ENCODE peak calls at places on chromosomes 2 and 18, in six cellular contexts. Q is HEK293T, Z is A549, L is K562, G is GM12878, S is HepG2. I is an unnamed sample.

GRCh38 chr18:47519706-47520105 is 268.2 kb upstream of the SKOR2 start:
- DNase-seq in Q (no peak), Z (no peak), G (no peak), S (no peak), L (no peak), I (no peak)

GRCh38 chr2:100818606-100819364 is 1.2 kb upstream of the NPAS2 start:
- DNase-seq in G (no peak), Z (peak; percentile 62), Q (peak; percentile 60), S (peak; percentile 78), L (no peak), I (peak; percentile 72)

GRCh38 chr2:106885981-106886915 is at the start of gene ST6GAL2:
- DNase-seq in S (no peak), G (no peak), Z (peak; percentile 18), Q (peak; percentile 17), L (no peak), I (no peak)

GRCh38 chr2:72851333-72851732 is 25.5 kb upstream of the EXOC6B start:
- DNase-seq in Q (no peak), G (no peak), S (peak; percentile 30), L (no peak), Z (no peak), I (no peak)

GRCh38 chr2:155708052-155708451 is 624.5 kb downstream of the NR4A2 start:
- DNase-seq in G (no peak), L (no peak), S (no peak), Z (no peak), Q (no peak), I (no peak)

GRCh38 chr18:62925031-62925688 is 209.8 kb downstream of the PHLPP1 start:
- DNase-seq in L (no peak), S (no peak), Z (no peak), G (no peak), Q (no peak), I (peak; percentile 29)

GRCh38 chr18:6776193-6776592 is 46.7 kb downstream of the ARHGAP28 start:
- DNase-seq in L (no peak), Q (no peak), S (no peak), Z (no peak), G (no peak), I (peak; percentile 95)

GRCh38 chr2:190679813-190680591 is 31.1 kb downstream of the NAB1 start:
- DNase-seq in Z (peak; percentile 23), G (peak; percentile 54), L (peak; percentile 35), S (peak; percentile 28), Q (peak; percentile 46), I (peak; percentile 21)

GRCh38 chr2:239441261-239441701 is 40.5 kb upstream of the HDAC4 start:
- DNase-seq in S (no peak), Q (no peak), Z (no peak), G (no peak), L (no peak), I (no peak)

GRCh38 chr18:50006470-50007046 is 188.4 kb downstream of the MYO5B start:
- DNase-seq in Q (no peak), S (no peak), L (no peak), G (no peak), Z (no peak), I (no peak)

GRCh38 chr2:203688798-203689197 is 17.6 kb upstream of the CD28 start:
- DNase-seq in G (peak; percentile 68), L (no peak), Z (no peak), Q (no peak), S (no peak), I (peak; percentile 78)

GRCh38 chr18:8721716-8722115 is 16.4 kb downstream of the MTCL1 start:
- DNase-seq in Q (no peak), S (peak; percentile 41), G (no peak), Z (no peak), L (no peak), I (peak; percentile 69)

GRCh38 chr2:182266909-182267308 is 159.9 kb downstream of the PDE1A start:
- DNase-seq in G (no peak), L (no peak), Q (no peak), Z (no peak), S (no peak), I (no peak)

DNA sequence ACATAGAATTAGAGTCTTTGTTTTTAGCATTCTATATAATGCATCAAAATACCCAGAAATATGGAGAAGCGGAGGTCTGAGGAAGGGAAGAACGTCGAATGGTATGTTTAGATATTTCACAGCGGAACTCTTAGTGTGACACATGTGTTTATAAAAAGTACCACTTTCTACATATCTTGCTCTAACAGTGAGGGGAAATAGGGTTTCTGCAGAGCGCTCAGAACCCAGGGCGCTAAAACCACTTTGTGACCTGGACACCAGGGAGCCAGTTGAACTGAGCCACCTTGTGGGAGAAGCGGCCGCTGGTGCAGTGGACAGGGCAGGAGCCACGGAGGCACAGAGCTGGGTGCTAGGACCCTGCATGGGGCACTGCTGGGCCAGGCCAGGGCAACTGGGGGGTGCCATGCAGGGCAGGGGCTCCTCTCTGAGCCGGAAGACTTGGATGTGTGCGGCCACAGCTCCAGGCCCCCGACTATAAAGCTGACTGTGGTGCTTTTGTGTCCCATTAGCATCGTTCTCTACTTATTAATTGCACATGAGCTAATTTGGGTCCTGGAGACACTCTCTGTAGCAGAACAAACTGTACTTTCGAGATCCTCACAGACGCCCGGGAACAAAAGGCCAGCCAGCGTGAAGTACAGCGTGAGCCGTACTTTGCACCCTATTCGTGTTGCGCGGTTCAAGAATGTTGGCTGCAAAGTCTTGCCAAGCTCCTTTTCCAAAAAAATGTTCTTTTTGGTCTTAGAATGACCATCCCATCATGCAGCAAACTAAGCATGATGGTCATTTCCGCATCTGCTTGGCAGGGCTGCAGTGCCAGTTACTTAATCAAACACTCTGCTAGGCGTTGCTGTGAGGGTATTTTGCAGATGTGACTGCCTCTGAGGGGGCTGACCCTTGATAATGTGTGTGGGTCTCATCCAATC is 151.9 kb upstream of the ALKAL2 start:
- DNase-seq in Q (no peak), L (no peak), S (no peak), Z (no peak), G (no peak), I (no peak)
- TF ChIP-seq BHLHE40 in Q (no peak), L (no peak), S (no peak), Z (no peak), G (no peak), I (no peak)

GRCh38 chr2:28821295-28821958 is 10.8 kb downstream of the SPDYA start:
- DNase-seq in S (peak; percentile 67), Q (peak; percentile 62), L (peak; percentile 48), G (peak; percentile 25), Z (peak; percentile 50), I (peak; percentile 65)
- TF ChIP-seq BHLHE40 in S (no peak), Q (no peak), L (no peak), G (no peak), Z (no peak), I (no peak)

GRCh38 chr2:70454936-70455544 is 98.6 kb downstream of the TGFA start:
- DNase-seq in G (no peak), S (no peak), Q (no peak), Z (no peak), L (no peak), I (no peak)
- TF ChIP-seq BHLHE40 in G (no peak), S (no peak), Q (no peak), Z (no peak), L (no peak), I (no peak)

GRCh38 chr2:68653538-68653982 is 10.2 kb downstream of the PROKR1 start:
- DNase-seq in L (peak; percentile 44), G (peak; percentile 7), Z (no peak), S (no peak), Q (no peak), I (peak; percentile 85)

GRCh38 chr2:68650645-68651044 is 7.3 kb downstream of the PROKR1 start:
- DNase-seq in G (no peak), Q (no peak), Z (no peak), L (no peak), S (no peak), I (no peak)

DNA sequence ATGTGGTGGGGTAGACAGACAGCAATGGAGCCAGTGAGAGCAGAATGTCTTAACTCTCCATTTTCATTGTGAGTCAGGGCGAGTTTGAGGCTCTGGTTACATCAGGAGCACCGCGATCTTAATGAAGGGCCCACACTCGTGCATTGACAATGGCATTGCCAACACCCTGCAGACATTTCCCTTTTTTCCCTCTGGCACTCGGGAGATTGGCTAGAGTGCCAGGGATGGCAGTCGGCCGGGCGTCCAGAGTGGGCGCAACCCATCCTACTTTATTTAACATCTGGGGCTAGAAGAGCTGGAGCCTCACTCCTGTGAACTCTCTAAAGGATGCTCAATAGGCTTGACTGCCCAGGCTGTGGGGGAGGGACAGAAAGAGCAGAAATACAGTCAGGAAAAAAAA is 9.7 kb downstream of the PROKR1 start:
- DNase-seq in G (no peak), L (no peak), Z (no peak), S (no peak), Q (no peak), I (no peak)
- TF ChIP-seq BHLHE40 in G (no peak), L (no peak), Z (no peak), S (no peak), Q (no peak), I (no peak)

DNA sequence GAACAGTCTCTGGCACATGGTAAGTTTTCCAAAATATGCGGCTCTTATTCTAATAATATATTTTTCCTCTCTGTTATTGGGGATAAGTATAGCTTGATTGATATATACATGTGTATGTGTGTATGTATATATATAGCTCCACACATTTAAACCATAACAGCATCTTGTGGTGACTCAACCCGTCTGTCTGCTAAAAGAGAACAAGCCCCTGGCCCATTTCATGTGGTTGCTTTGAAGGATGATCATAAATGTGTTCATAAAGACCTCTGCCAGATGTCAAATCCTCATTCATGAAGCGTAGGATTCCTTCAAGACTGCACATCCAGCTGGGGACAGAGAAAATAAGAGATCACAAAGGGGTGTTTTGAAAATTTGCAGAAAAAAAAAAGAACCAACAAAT is 79.3 kb downstream of the RHOB start:
- DNase-seq in Z (no peak), S (no peak), G (no peak), Q (no peak), L (no peak), I (peak; percentile 16)
- TF ChIP-seq BHLHE40 in Z (no peak), S (no peak), G (no peak), Q (no peak), L (no peak), I (no peak)

DNA sequence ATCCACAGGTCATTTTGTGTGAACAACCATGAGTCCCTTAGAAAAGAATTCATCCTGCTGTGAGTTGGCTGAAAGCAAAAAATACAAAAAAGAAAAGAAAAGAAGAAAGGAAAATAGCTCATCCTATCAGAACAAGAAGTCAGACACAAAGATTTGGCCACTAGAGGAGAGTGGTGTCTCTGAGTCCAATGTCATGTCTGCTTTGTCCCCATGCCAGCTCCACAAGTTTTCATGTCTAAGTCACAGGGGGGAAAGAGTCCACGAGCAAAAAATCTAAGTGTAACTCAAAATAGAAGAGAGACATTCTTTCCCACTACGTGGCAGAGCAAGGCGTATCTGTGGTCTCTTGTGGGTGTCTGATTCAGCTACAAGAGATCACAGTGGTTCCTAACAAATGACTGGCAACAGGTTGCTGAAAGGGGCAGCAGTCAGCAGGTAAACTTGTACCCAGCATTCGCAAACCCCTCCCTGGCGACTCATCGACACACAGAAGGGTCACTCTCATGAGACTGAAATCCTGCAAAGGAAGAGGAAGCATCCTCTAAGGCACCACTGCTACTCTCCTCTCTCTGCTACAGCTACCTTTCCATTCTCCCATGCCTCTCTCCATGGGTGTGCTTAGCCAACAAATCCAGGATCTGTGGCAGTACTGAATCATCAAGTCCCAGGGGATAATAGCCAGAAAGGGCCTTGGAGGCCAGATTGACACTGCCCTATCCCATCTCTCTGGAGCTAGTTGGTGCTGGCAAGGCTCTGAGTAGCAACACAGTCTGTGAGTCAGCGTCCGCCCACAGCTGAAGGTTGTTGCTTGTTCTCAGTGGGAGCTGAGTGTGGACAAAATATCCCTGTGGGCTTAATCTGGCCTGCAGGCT is 123.0 kb upstream of the SLC39A10 start:
- DNase-seq in L (no peak), G (no peak), Q (no peak), Z (peak; percentile 38), S (no peak), I (peak; percentile 94)
- TF ChIP-seq BHLHE40 in L (no peak), G (no peak), Q (no peak), Z (no peak), S (no peak), I (peak; percentile 34)

I was measured in IMR-90.